ENCODE peak calls at places on chromosomes 1 and 21, in six cellular contexts. D is AG08396, N is iris pigment epithelial cell, C is caudate nucleus, M is T1000, O is AG10803. J is an unnamed sample.

GRCh38 chr21:15084668-15085067 is 19.9 kb upstream of the NRIP1 start:
- DNase-seq in N (no peak), D (no peak), O (no peak), M (no peak), C (no peak), J (no peak)

GRCh38 chr21:14737922-14738321 is 191.8 kb upstream of the SAMSN1 start:
- DNase-seq in M (no peak), N (peak), D (no peak), O (peak), C (no peak), J (peak)

GRCh38 chr1:42463906-42464305 is 820 bp downstream of the CCDC30 start:
- DNase-seq in D (no peak), N (no peak), O (no peak), C (no peak), M (no peak), J (no peak)

GRCh38 chr1:22044690-22045420 is 7.7 kb upstream of the CDC42 start:
- DNase-seq in D (peak), N (peak), C (no peak), M (no peak), O (peak), J (no peak)

GRCh38 chr1:170285027-170285426 is 139.3 kb downstream of the NTMT2 start:
- DNase-seq in C (no peak), N (no peak), M (no peak), O (no peak), D (no peak), J (no peak)

GRCh38 chr1:230698130-230698529 is 15.8 kb downstream of the AGT start:
- DNase-seq in C (no peak), O (no peak), M (no peak), N (no peak), D (no peak), J (no peak)

GRCh38 chr1:2360588-2361364 is 30.6 kb downstream of the MORN1 start:
- DNase-seq in D (no peak), N (peak), C (no peak), O (peak), M (no peak), J (no peak)

GRCh38 chr21:41817228-41817627 is 50.4 kb upstream of the RIPK4 start:
- DNase-seq in D (peak), C (peak), N (peak), O (peak), M (no peak), J (peak)

GRCh38 chr1:241225741-241226140 is 131.3 kb downstream of the RGS7 start:
- DNase-seq in M (no peak), D (no peak), N (no peak), O (no peak), C (no peak), J (no peak)

GRCh38 chr1:91891969-91892368 is 6.0 kb upstream of the TGFBR3 start:
- DNase-seq in O (peak), M (no peak), N (peak), D (no peak), C (no peak), J (no peak)

GRCh38 chr1:12005488-12006166 is 13.7 kb upstream of the MIIP start:
- DNase-seq in N (no peak), M (no peak), O (no peak), C (no peak), D (no peak), J (no peak)

GRCh38 chr21:29155118-29155932 is 24.9 kb downstream of the MAP3K7CL start:
- DNase-seq in D (peak), N (peak), C (no peak), O (peak), M (no peak), J (no peak)

GRCh38 chr1:49527606-49528305 is 496.0 kb downstream of the AGBL4 start:
- DNase-seq in D (no peak), M (no peak), N (no peak), C (no peak), O (no peak), J (no peak)

GRCh38 chr1:42340898-42341297 is 5.9 kb upstream of the FOXJ3 start:
- DNase-seq in C (no peak), M (no peak), N (no peak), D (no peak), O (no peak), J (no peak)

GRCh38 chr21:44892536-44893277 is 19.2 kb upstream of the PTTG1IP start:
- DNase-seq in N (peak), C (no peak), O (peak), D (peak), M (peak), J (no peak)

GRCh38 chr1:204564835-204565234 is 48.6 kb downstream of the MDM4 start:
- DNase-seq in C (no peak), N (no peak), D (no peak), M (no peak), O (no peak), J (no peak)

GRCh38 chr1:183101841-183102276 is 78.6 kb downstream of the LAMC1 start:
- DNase-seq in O (peak), C (no peak), N (peak), D (no peak), M (no peak), J (no peak)

GRCh38 chr1:208244584-208244916 is 366 bp upstream of the PLXNA2 start:
- DNase-seq in N (no peak), M (no peak), O (no peak), C (no peak), D (no peak), J (no peak)

GRCh38 chr1:15938628-15939161 is 37.2 kb downstream of the ZBTB17 start:
- DNase-seq in O (no peak), M (no peak), C (no peak), N (no peak), D (no peak), J (no peak)

GRCh38 chr1:98865796-98866195 is 138.9 kb downstream of the PLPPR5 start:
- DNase-seq in O (no peak), N (no peak), D (no peak), C (no peak), M (no peak), J (no peak)

GRCh38 chr1:178189814-178190213 is 95.9 kb downstream of the RASAL2 start:
- DNase-seq in M (no peak), N (peak), O (peak), D (peak), C (no peak), J (peak)

GRCh38 chr1:30727796-30728195 is 4.4 kb upstream of the MATN1 start:
- DNase-seq in D (peak), M (no peak), C (no peak), O (no peak), N (peak), J (peak)

GRCh38 chr1:196531737-196532514 is 76.3 kb downstream of the KCNT2 start:
- DNase-seq in N (no peak), O (no peak), M (no peak), D (no peak), C (no peak), J (no peak)